ENCODE peak calls at places on chromosomes 13 and 19, in ten cellular contexts. V is heart left ventricle, C is GM23338, A is BE2C, S is left ventricle myocardium inferior, M is pancreas, D is colonic mucosa, Q is MM.1S, L is thyroid gland, J is thoracic aorta. K is an unnamed sample.

GRCh38 chr13:49608932-49609331 is 19.4 kb upstream of the ARL11 start:
- DNase-seq in V (no peak), C (no peak), A (no peak), S (no peak), M (no peak), D (no peak), Q (no peak), L (no peak), J (no peak), K (no peak)

GRCh38 chr13:44340508-44340907 is 33.1 kb upstream of the SERP2 start:
- DNase-seq in V (no peak), C (no peak), A (no peak), S (no peak), M (no peak), D (no peak), Q (no peak), L (no peak), J (no peak), K (no peak)

GRCh38 chr19:45097450-45097775 is 4.4 kb downstream of the PPP1R37 start:
- DNase-seq in V (no peak), C (no peak), A (no peak), S (no peak), M (no peak), D (no peak), Q (no peak), L (no peak), J (no peak), K (no peak)

GRCh38 chr13:66875264-66875663 is 354.9 kb downstream of the PCDH9 start:
- DNase-seq in V (no peak), C (no peak), A (no peak), S (no peak), M (no peak), D (no peak), Q (no peak), L (no peak), J (no peak), K (no peak)

GRCh38 chr13:74229242-74229641 is 95.0 kb upstream of the KLF12 start:
- DNase-seq in V (no peak), C (no peak), A (no peak), S (no peak), M (no peak), D (no peak), Q (no peak), L (no peak), J (no peak), K (no peak)

GRCh38 chr19:45340899-45341453 is 426 bp downstream of the KLC3 start:
- DNase-seq in V (no peak), C (peak; percentile 56), A (no peak), S (no peak), M (peak; percentile 23), D (no peak), Q (no peak), L (peak; percentile 11), J (no peak), K (no peak)

GRCh38 chr13:33494596-33495214 is 209.2 kb upstream of the STARD13 start:
- DNase-seq in V (no peak), C (peak; percentile 20), A (no peak), S (peak; percentile 17), M (no peak), D (no peak), Q (no peak), L (no peak), J (no peak), K (no peak)

GRCh38 chr19:43555185-43555770 is 20.0 kb downstream of the XRCC1 start:
- DNase-seq in V (peak; percentile 53), C (peak; percentile 93), A (peak; percentile 84), S (peak; percentile 45), M (peak; percentile 60), D (peak; percentile 86), Q (peak; percentile 67), L (peak; percentile 57), J (no peak), K (peak; percentile 85)

GRCh38 chr13:41756198-41756885 is 204.6 kb downstream of the VWA8 start:
- DNase-seq in V (no peak), C (no peak), A (no peak), S (no peak), M (no peak), D (no peak), Q (no peak), L (no peak), J (no peak), K (no peak)

GRCh38 chr13:30464496-30465351 is 1.0 kb downstream of the HMGB1 start:
- DNase-seq in V (peak; percentile 87), C (peak; percentile 67), A (peak; percentile 85), S (peak; percentile 78), M (peak; percentile 69), D (peak; percentile 77), Q (peak; percentile 19), L (peak; percentile 76), J (peak; percentile 36), K (peak; percentile 83)

GRCh38 chr19:9848060-9848459 is 12.9 kb downstream of the PIN1 start:
- DNase-seq in V (no peak), C (peak; percentile 72), A (peak; percentile 37), S (no peak), M (no peak), D (no peak), Q (peak; percentile 23), L (no peak), J (no peak), K (no peak)

GRCh38 chr13:113452942-113453901 is at the start of gene ADPRHL1:
- DNase-seq in V (peak; percentile 89), C (no peak), A (peak; percentile 57), S (peak; percentile 72), M (no peak), D (no peak), Q (no peak), L (no peak), J (no peak), K (no peak)

GRCh38 chr13:113812140-113813036 is 51.5 kb downstream of the GAS6 start:
- DNase-seq in V (no peak), C (no peak), A (no peak), S (no peak), M (no peak), D (no peak), Q (no peak), L (no peak), J (no peak), K (no peak)

GRCh38 chr13:91922969-91923592 is 524.7 kb downstream of the GPC5 start:
- DNase-seq in V (no peak), C (peak; percentile 72), A (peak; percentile 10), S (no peak), M (no peak), D (no peak), Q (no peak), L (no peak), J (no peak), K (no peak)

DNA sequence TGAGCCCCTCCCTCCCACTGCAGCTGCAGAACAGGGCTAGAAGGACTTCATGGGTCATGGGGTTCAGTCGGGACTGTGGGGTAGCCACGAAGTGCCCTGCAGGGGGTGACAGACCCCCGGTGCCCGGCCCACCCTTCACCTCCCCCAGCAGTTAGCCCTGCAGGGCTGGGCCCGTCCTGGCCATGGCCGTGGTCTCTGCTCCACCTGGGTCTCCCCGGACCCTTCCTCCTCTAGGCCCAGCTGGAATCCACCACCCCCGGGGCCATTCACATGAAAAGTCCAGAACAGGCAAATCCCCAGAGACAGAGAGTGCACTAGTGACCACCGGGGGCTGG is 17.3 kb downstream of the MKNK2 start:
- DNase-seq in V (no peak), C (no peak), A (no peak), S (no peak), M (no peak), D (no peak), Q (no peak), L (no peak), J (no peak), K (no peak)
- H3K4me3 ChIP-seq in V (no peak overlapping the region), C (no peak overlapping the region), A (no peak overlapping the region), S (no peak overlapping the region), M (no peak overlapping the region), D (no peak overlapping the region), Q (no peak overlapping the region), L (no peak overlapping the region), J (no peak overlapping the region), K (no peak overlapping the region)

GRCh38 chr13:83881031-83881727 is 1.1 kb downstream of the SLITRK1 start:
- DNase-seq in V (no peak), C (peak; percentile 10), A (no peak), S (no peak), M (no peak), D (no peak), Q (no peak), L (no peak), J (no peak), K (no peak)
- H3K27me3 ChIP-seq in V (peaks cover 18% of the 10 kb centered on the region), C (peaks cover 83% of the 10 kb centered on the region), A (peaks cover 52% of the 10 kb centered on the region), S (peaks cover 89% of the 10 kb centered on the region), M (no peaks in the 10 kb centered on the region), D (no peaks in the 10 kb centered on the region), Q (no peaks in the 10 kb centered on the region), L (no peaks in the 10 kb centered on the region), J (no peaks in the 10 kb centered on the region), K (peaks cover 6% of the 10 kb centered on the region)

DNA sequence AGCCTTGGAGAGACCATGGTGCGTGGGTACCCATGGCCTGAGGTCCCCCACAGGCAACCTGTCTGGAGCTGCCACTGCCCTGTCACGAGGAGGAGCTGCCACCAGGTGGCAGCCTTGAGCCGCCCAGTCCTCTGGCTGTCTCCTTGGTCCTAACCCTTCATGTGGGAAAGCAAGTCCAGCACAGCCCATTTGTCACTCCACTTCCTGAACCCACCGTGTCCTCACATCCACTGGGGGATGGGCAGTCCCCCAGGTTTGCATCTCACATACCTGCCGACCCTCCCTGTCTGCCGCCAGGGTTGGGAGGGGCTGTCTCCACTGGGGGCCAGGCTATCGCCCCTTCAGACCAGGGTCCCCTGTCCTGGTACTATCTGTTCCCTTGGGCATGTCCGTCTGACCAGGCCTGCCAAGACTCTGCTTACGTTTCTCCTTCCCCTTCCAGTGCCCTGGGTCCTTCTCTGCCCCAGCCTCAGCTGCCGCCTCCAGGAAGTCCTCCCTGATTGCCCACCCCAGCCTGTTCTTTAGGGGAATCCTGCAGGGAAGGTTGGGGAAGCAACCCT is 4.5 kb downstream of the FAM174C start:
- DNase-seq in V (peak; percentile 80), C (peak; percentile 86), A (peak; percentile 88), S (peak; percentile 81), M (peak; percentile 78), D (peak; percentile 88), Q (peak; percentile 84), L (peak; percentile 82), J (no peak), K (peak; percentile 65)
- TF ChIP-seq CTCF in V (peak; percentile 92), C (peak; percentile 96), A (peak; percentile 95), S (peak; percentile 98), M (peak; percentile 94), D (peak; percentile 93), Q (peak; percentile 99), L (peak; percentile 86), J (peak; percentile 97), K (peak; percentile 80)

DNA sequence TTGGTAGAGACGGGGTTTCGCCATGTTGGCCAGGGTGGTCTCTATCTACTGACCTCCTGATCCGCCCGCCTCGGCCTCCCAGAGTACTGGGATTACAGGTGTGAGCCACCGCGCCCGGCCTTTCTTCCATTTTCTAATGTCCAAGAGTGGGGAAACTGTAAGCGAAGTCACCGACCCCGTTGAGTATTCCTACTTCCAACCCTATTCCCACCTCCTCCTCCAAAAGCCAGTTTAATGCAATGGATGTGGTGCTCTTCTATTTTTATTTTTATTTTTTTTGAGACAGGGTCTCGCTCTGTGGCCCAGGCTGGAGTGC is 449 bp downstream of the RNU6-9 start:
- DNase-seq in V (no peak), C (no peak), A (no peak), S (no peak), M (no peak), D (no peak), Q (no peak), L (no peak), J (no peak), K (no peak)
- H3K4me3 ChIP-seq in V (peak overlapping the region; percentile 60), C (peak overlapping the region; percentile 76), A (no peak overlapping the region), S (peak overlapping the region; percentile 87), M (peak overlapping the region; percentile 73), D (peak overlapping the region; percentile 82), Q (peak overlapping the region; percentile 35), L (no peak overlapping the region), J (peak overlapping the region; percentile 90), K (no peak overlapping the region)

K was measured in CD8-positive, alpha-beta T cell.